ENCODE peak calls at places on chromosomes 6 and 20, in five cellular contexts. C, H, I, B and Q are unnamed samples.
A peak's percentile ranks its signal among the peaks of the same experiment; 100 is the strongest.

GRCh38 chr20:59006167-59006863 is 739 bp downstream of the CTSZ start:
- DNase-seq in C (peak; percentile 9), H (no peak), I (no peak), B (peak; percentile 62), Q (no peak)

GRCh38 chr6:71220466-71220865 is 68.1 kb upstream of the OGFRL1 start:
- DNase-seq in C (no peak), H (no peak), I (no peak), B (no peak), Q (no peak)

GRCh38 chr20:24353135-24353694 is 116.2 kb upstream of the SYNDIG1 start:
- DNase-seq in C (no peak), H (no peak), I (no peak), B (no peak), Q (no peak)

GRCh38 chr6:45709834-45710233 is 305.8 kb downstream of the CLIC5 start:
- DNase-seq in C (no peak), H (no peak), I (no peak), B (no peak), Q (no peak)

GRCh38 chr6:54391577-54391976 is 83.3 kb downstream of the TINAG start:
- DNase-seq in C (no peak), H (no peak), I (no peak), B (no peak), Q (no peak)

GRCh38 chr6:16690244-16691142 is 70.8 kb downstream of the ATXN1 start:
- DNase-seq in C (peak; percentile 58), H (no peak), I (no peak), B (no peak), Q (no peak)

GRCh38 chr6:149563203-149563927 is 2.8 kb upstream of the GINM1 start:
- DNase-seq in C (peak; percentile 87), H (no peak), I (peak; percentile 66), B (no peak), Q (peak; percentile 53)

GRCh38 chr6:107819976-107820551 is 4.0 kb downstream of the SCML4 start:
- DNase-seq in C (no peak), H (no peak), I (no peak), B (no peak), Q (no peak)

GRCh38 chr6:46217671-46218131 is 46.9 kb upstream of the ENPP5 start:
- DNase-seq in C (no peak), H (no peak), I (peak; percentile 13), B (peak; percentile 64), Q (no peak)

GRCh38 chr20:38548356-38549083 is 32.5 kb upstream of the ADIG start:
- DNase-seq in C (no peak), H (no peak), I (no peak), B (no peak), Q (no peak)

GRCh38 chr6:311679-312220 is 19.5 kb downstream of the DUSP22 start:
- DNase-seq in C (peak; percentile 53), H (no peak), I (no peak), B (no peak), Q (no peak)
- H3K4me3 ChIP-seq in C (no peak overlapping the region), H (no peak overlapping the region), I (no peak overlapping the region), B (no peak overlapping the region), Q (no peak overlapping the region)

GRCh38 chr6:139147628-139148027 is 12.7 kb downstream of the HECA start:
- DNase-seq in C (no peak), H (no peak), I (no peak), B (no peak), Q (no peak)

GRCh38 chr6:139144490-139145085 is 9.7 kb downstream of the HECA start:
- DNase-seq in C (no peak), H (no peak), I (no peak), B (no peak), Q (no peak)

GRCh38 chr6:139145661-139146060 is 10.8 kb downstream of the HECA start:
- DNase-seq in C (no peak), H (no peak), I (no peak), B (no peak), Q (no peak)

GRCh38 chr6:139148557-139149220 is 13.8 kb downstream of the HECA start:
- DNase-seq in C (no peak), H (no peak), I (no peak), B (no peak), Q (no peak)

DNA sequence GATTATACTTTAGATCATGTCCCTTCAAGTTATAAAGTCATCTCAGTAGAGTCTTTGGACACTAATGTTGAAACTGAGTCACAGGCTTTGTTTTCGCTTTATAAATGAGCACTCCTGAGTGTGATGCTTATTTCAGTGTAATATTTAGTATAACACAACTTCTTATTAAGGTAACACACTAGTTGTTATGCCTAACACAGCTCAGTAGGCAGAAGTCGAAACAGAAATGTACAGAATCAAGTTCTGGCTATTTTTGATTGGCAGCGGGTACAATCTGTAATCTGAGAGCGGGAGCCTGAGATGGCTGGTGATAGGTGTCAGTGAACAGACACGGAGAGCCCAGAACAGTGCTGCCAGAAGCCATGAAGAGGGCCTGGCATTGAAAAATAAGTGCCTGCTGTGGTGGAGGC is 11.4 kb downstream of the HECA start:
- DNase-seq in C (no peak), H (no peak), I (no peak), B (no peak), Q (no peak)
- TF ChIP-seq CTCF in C (no peak), H (no peak), I (no peak), B (no peak), Q (no peak)

DNA sequence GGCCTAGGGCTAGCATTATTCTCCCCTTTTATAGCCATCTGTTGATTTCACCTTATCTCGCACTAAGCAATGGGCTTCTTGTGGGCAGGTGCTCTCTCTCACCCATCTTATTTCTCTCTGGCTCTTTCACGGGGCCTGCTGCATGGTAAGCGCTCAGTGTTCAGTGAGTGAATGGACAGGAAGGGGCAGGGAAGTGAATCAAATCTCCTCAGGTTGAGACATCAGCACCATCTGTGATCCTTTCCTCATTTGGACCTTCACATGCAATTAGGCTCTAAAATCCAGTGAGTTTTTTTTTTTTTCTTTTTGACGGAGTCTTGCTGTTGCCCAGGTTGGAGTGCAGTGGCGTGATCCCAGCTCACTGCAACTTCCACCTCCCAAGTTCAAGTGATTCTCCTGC is 76.5 kb upstream of the EZR start:
- DNase-seq in C (no peak), H (no peak), I (no peak), B (no peak), Q (no peak)
- H3K4me3 ChIP-seq in C (no peak overlapping the region), H (no peak overlapping the region), I (no peak overlapping the region), B (no peak overlapping the region), Q (no peak overlapping the region)

DNA sequence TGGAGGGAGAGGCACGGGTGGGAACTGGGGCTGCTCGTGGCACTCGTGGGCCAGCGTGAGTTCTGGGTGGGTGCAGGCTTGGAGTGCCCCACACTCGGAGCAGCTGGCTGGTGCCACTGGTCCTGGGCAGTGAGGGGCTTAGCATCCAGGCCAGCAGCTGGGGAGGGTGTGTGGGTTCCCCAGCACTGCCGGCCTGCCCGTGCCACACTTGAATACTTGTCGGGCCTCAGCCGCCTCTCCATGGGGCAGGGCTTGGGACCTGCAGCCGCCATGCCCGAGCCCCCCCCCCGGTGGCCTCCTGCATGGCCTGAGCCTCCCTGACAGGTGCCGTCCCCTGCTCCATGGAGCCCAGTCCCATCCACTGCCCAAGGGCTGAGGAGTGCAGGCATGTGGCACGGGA is 207.2 kb downstream of the CD109 start:
- DNase-seq in C (no peak), H (no peak), I (no peak), B (no peak), Q (no peak)
- TF ChIP-seq CTCF in C (no peak), H (no peak), I (no peak), B (no peak), Q (no peak)

DNA sequence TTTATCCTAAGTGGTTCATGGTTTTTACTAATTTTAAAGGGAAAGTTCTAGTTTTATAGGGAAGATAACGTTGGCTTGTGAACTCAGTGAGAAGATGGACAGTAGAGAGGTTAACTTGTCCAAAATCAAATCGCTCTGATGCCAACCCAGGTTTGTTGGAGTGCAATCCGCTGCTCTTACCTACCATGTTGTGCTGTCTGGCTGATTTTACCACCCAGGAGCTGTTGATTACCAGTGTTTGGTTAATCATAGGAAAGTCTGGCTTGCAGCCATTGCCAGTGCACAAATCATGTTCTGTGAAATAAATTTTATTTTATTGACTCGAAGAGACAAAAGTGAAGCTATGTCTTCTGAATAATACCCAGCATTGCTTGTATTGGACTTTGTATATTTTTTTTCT is 92.4 kb downstream of the PLCB4 start:
- DNase-seq in C (no peak), H (no peak), I (no peak), B (no peak), Q (no peak)
- H3K4me3 ChIP-seq in C (no peak overlapping the region), H (no peak overlapping the region), I (no peak overlapping the region), B (no peak overlapping the region), Q (no peak overlapping the region)